ENCODE peak calls at places on chromosomes 13 and 19, in eight cellular contexts. G is endodermal cell, S is heart left ventricle, T is A673, M is thoracic aorta, I is cardiac muscle cell, J is adrenal gland, V is astrocyte. E is an unnamed sample.

GRCh38 chr13:50080158-50080855 is 65.1 kb downstream of the KCNRG start:
- DNase-seq in G (peak; percentile 53), S (no peak), T (peak; percentile 60), M (no peak), I (peak; percentile 63), J (peak; percentile 23), V (peak; percentile 44), E (peak; percentile 71)

GRCh38 chr13:49409008-49409407 is 34.9 kb downstream of the CAB39L start:
- DNase-seq in G (peak; percentile 48), S (no peak), T (no peak), M (no peak), I (no peak), J (no peak), V (no peak), E (no peak)

GRCh38 chr13:111967572-111968201 is 99.3 kb upstream of the SOX1 start:
- DNase-seq in G (no peak), S (no peak), T (peak; percentile 33), M (no peak), I (no peak), J (no peak), V (no peak), E (no peak)

GRCh38 chr13:20609145-20609544 is 42.2 kb downstream of the IFT88 start:
- DNase-seq in G (no peak), S (no peak), T (no peak), M (no peak), I (peak; percentile 72), J (no peak), V (peak; percentile 80), E (peak; percentile 44)

GRCh38 chr13:110403315-110403714 is 96.2 kb downstream of the COL4A2 start:
- DNase-seq in G (no peak), S (no peak), T (no peak), M (no peak), I (no peak), J (no peak), V (peak; percentile 92), E (peak; percentile 60)

GRCh38 chr19:8340341-8341096 is 2.5 kb downstream of the KANK3 start:
- DNase-seq in G (peak; percentile 82), S (peak; percentile 86), T (no peak), M (no peak), I (peak; percentile 49), J (peak; percentile 66), V (no peak), E (no peak)

GRCh38 chr13:29550589-29550988 is 44.9 kb downstream of the SLC7A1 start:
- DNase-seq in G (no peak), S (no peak), T (no peak), M (no peak), I (no peak), J (no peak), V (no peak), E (no peak)

GRCh38 chr13:34357435-34358232 is 539.7 kb downstream of the RFC3 start:
- DNase-seq in G (peak; percentile 50), S (no peak), T (peak; percentile 45), M (no peak), I (peak; percentile 63), J (peak; percentile 68), V (peak; percentile 84), E (peak; percentile 76)

GRCh38 chr13:98174995-98175394 is 2.1 kb downstream of the RNF113B start:
- DNase-seq in G (no peak), S (no peak), T (peak; percentile 38), M (no peak), I (no peak), J (no peak), V (peak; percentile 64), E (no peak)

GRCh38 chr19:35790981-35791813 is 15.8 kb downstream of the ARHGAP33 start:
- DNase-seq in G (peak; percentile 64), S (no peak), T (no peak), M (no peak), I (no peak), J (no peak), V (no peak), E (no peak)

GRCh38 chr13:94968757-94969086 is 256.4 kb upstream of the SOX21 start:
- DNase-seq in G (no peak), S (no peak), T (no peak), M (no peak), I (no peak), J (no peak), V (no peak), E (no peak)

GRCh38 chr13:94967183-94968039 is 255.1 kb upstream of the SOX21 start:
- DNase-seq in G (peak; percentile 83), S (peak; percentile 54), T (peak; percentile 39), M (no peak), I (peak; percentile 9), J (no peak), V (no peak), E (peak; percentile 43)

GRCh38 chr13:94972262-94972661 is 259.9 kb upstream of the SOX21 start:
- DNase-seq in G (no peak), S (no peak), T (no peak), M (no peak), I (no peak), J (no peak), V (no peak), E (no peak)

GRCh38 chr13:94968040-94968756 is 255.9 kb upstream of the SOX21 start:
- DNase-seq in G (peak; percentile 89), S (no peak), T (peak; percentile 34), M (no peak), I (peak; percentile 7), J (no peak), V (no peak), E (peak; percentile 34)

DNA sequence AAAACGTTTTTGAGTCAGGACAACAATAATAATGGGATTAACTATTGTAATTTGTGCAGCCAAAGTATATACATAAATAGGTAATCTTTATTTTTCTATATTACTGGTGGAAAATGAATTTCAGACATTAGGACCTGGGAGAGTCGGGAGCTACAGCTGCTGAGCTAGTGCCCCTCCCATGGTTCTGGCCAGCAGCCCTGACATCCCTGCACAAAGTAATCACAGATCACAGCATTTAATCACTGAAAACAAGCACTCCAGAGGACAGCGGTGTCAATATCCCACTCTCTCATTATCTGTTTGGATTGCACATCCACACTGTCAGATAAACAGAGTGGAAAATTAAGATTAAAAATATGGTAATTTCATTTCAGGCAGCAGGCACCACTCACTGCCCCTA is 254.0 kb upstream of the SOX21 start:
- DNase-seq in G (no peak), S (no peak), T (no peak), M (no peak), I (no peak), J (no peak), V (no peak), E (no peak)
- H3K27me3 ChIP-seq in G (peaks cover 56% of the 10 kb centered on the region), S (peaks cover 83% of the 10 kb centered on the region), T (peaks cover 74% of the 10 kb centered on the region), M (no peaks in the 10 kb centered on the region), I (peaks cover 75% of the 10 kb centered on the region), J (peaks cover 45% of the 10 kb centered on the region), V (peaks cover 22% of the 10 kb centered on the region), E (peaks cover 55% of the 10 kb centered on the region)

GRCh38 chr19:10516671-10517286 is 468 bp downstream of the S1PR5 start:
- DNase-seq in G (no peak), S (no peak), T (no peak), M (no peak), I (no peak), J (no peak), V (no peak), E (peak; percentile 56)

GRCh38 chr19:10514211-10515145 is 2.8 kb downstream of the S1PR5 start:
- DNase-seq in G (peak; percentile 89), S (no peak), T (peak; percentile 48), M (no peak), I (no peak), J (no peak), V (no peak), E (no peak)

GRCh38 chr19:10510301-10510802 is 6.9 kb downstream of the S1PR5 start:
- DNase-seq in G (peak; percentile 89), S (no peak), T (peak; percentile 24), M (no peak), I (no peak), J (no peak), V (no peak), E (peak; percentile 53)

GRCh38 chr19:10516064-10516385 is 1.2 kb downstream of the S1PR5 start:
- DNase-seq in G (no peak), S (no peak), T (no peak), M (no peak), I (no peak), J (no peak), V (no peak), E (no peak)

GRCh38 chr19:10513223-10513622 is 4.0 kb downstream of the S1PR5 start:
- DNase-seq in G (no peak), S (no peak), T (no peak), M (no peak), I (no peak), J (no peak), V (no peak), E (no peak)
- H3K27me3 ChIP-seq in G (peaks cover 65% of the 10 kb centered on the region), S (peaks cover 83% of the 10 kb centered on the region), T (peaks cover 30% of the 10 kb centered on the region), M (peaks cover 5% of the 10 kb centered on the region), I (peaks cover 62% of the 10 kb centered on the region), J (peaks cover 44% of the 10 kb centered on the region), V (peaks cover 53% of the 10 kb centered on the region), E (peaks cover 13% of the 10 kb centered on the region)

GRCh38 chr19:4620675-4621074 is 18.6 kb upstream of the TNFAIP8L1 start:
- DNase-seq in G (no peak), S (no peak), T (no peak), M (no peak), I (no peak), J (no peak), V (no peak), E (no peak)
- H3K27me3 ChIP-seq in G (peaks cover 10% of the 10 kb centered on the region), S (peaks cover 31% of the 10 kb centered on the region), T (peaks cover 3% of the 10 kb centered on the region), M (no peaks in the 10 kb centered on the region), I (no peaks in the 10 kb centered on the region), J (no peaks in the 10 kb centered on the region), V (peaks cover 8% of the 10 kb centered on the region), E (peaks cover 41% of the 10 kb centered on the region)

DNA sequence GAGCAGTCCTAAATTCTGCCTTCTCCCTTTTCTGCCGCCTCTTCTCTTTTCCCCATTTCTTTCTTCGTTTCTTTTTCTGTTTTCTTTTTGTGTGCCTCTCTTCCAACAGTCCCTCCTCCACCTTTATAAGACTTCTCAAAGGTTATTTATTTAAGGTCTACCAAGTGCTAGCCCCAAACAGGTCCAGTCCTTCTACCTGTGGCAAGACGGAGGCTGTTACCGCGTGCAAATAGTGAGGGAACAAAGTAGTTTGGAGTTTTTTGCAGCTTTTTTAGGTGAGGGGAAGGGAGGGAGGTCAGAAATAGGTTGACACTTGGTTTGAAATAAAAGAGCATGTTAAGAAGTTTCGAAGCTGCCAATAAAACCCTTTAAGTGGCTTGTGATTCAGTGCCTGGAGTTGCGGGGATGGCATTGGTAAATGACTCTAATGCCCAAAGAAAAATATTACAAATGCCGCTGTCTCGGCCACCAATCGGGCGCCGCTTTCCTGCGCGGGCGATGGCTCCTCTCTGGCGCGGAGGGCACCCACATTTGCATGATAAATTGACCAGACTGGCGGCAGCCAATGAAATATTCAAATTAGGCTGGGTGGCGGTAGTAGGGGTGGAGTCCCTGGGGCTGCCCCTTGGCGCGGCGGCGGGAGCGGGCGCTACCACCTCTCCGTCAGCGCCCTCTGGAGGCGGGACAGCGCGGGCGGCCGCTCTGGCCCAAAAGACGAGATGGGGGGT is 7.5 kb upstream of the TSHZ3 start:
- DNase-seq in G (peak; percentile 85), S (peak; percentile 79), T (no peak), M (no peak), I (no peak), J (peak; percentile 47), V (no peak), E (no peak)
- H3K27me3 ChIP-seq in G (peaks cover 76% of the 10 kb centered on the region), S (peaks cover 73% of the 10 kb centered on the region), T (no peaks in the 10 kb centered on the region), M (peaks cover 22% of the 10 kb centered on the region), I (peaks cover 100% of the 10 kb centered on the region), J (peaks cover 28% of the 10 kb centered on the region), V (peaks cover 51% of the 10 kb centered on the region), E (no peaks in the 10 kb centered on the region)

E was measured in adipocyte.